ENCODE peak calls at places on chromosome 9, in seven cellular contexts. P, C, N, Z, V, A and O are unnamed samples.

GRCh38 chr9:20320921-20321320 is 301.4 kb downstream of the MLLT3 start:
- DNase-seq in C (no peak), Z (no peak), N (no peak), V (no peak), P (no peak), A (no peak), O (no peak)

GRCh38 chr9:29691758-29692407 is 2118.6 kb upstream of the C9orf72 start:
- DNase-seq in C (no peak), P (no peak), V (peak; percentile 63), A (peak; percentile 69), N (no peak), Z (peak; percentile 15), O (no peak)

GRCh38 chr9:107213080-107213479 is 70.0 kb upstream of the RAD23B start:
- DNase-seq in Z (no peak), C (no peak), P (no peak), A (no peak), V (no peak), N (no peak), O (no peak)

GRCh38 chr9:27369591-27369990 is 72.6 kb upstream of the EQTN start:
- DNase-seq in A (no peak), V (no peak), N (no peak), P (no peak), Z (no peak), C (no peak), O (no peak)

GRCh38 chr9:21933865-21934264 is 60.3 kb downstream of the CDKN2A start:
- DNase-seq in C (no peak), Z (no peak), P (peak; percentile 47), N (no peak), A (no peak), V (no peak), O (no peak)

GRCh38 chr9:133437753-133438531 is 15.8 kb downstream of the ADAMTS13 start:
- DNase-seq in N (no peak), A (no peak), Z (no peak), V (no peak), C (no peak), P (no peak), O (peak; percentile 39)

GRCh38 chr9:33445389-33445881 is 2.0 kb downstream of the AQP3 start:
- DNase-seq in A (no peak), V (peak; percentile 42), Z (no peak), C (peak; percentile 25), N (no peak), P (no peak), O (no peak)

GRCh38 chr9:112884721-112885120 is 6.0 kb downstream of the SLC46A2 start:
- DNase-seq in P (no peak), N (no peak), V (no peak), Z (no peak), C (no peak), A (no peak), O (no peak)

DNA sequence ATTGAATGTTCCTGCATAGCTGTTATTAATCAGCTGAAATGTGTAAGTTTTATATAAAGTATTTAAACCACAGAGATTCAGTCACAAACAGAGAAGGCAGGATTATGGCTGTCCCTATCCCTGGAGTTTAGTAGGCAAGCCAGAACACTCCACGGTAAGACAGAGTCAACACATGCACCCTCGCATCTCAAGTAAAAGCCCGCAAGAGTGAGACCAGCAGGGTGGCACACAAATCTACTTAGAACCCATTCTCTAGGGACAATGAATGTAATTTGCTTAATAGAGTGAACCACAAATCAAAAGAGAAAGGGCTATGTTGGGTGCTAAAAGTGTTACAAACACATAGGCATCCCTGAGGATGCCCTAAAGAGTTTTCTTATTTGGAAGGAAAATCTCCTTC is 35.1 kb downstream of the LPAR1 start:
- DNase-seq in V (no peak), C (no peak), A (no peak), N (no peak), P (no peak), Z (no peak), O (no peak)
- H3K4me1 ChIP-seq in V (peaks cover 4% of the 10 kb centered on the region), C (no peaks in the 10 kb centered on the region), A (no peaks in the 10 kb centered on the region), N (no peaks in the 10 kb centered on the region), P (peaks cover 60% of the 10 kb centered on the region), Z (peaks cover 4% of the 10 kb centered on the region), O (peaks cover 8% of the 10 kb centered on the region)

GRCh38 chr9:137240841-137241489 is at the start of gene TUBB4B:
- DNase-seq in Z (peak; percentile 100), P (peak; percentile 99), N (peak; percentile 100), A (peak; percentile 99), C (peak; percentile 98), V (peak; percentile 100), O (peak; percentile 100)
- H3K4me1 ChIP-seq in Z (peaks cover 29% of the 10 kb centered on the region), P (peaks cover 31% of the 10 kb centered on the region), N (peaks cover 63% of the 10 kb centered on the region), A (peaks cover 18% of the 10 kb centered on the region), C (peaks cover 37% of the 10 kb centered on the region), V (peaks cover 45% of the 10 kb centered on the region), O (peaks cover 3% of the 10 kb centered on the region)

GRCh38 chr9:77018058-77019009 is 1.1 kb upstream of the FOXB2 start:
- DNase-seq in Z (peak; percentile 54), C (no peak), P (peak; percentile 41), A (peak; percentile 53), V (no peak), N (no peak), O (no peak)

GRCh38 chr9:77020438-77021264 is 1.2 kb downstream of the FOXB2 start:
- DNase-seq in P (no peak), N (no peak), C (no peak), A (no peak), Z (peak; percentile 33), V (no peak), O (no peak)

GRCh38 chr9:77019810-77020437 is 469 bp downstream of the FOXB2 start:
- DNase-seq in P (no peak), C (no peak), N (no peak), V (no peak), Z (no peak), A (no peak), O (peak; percentile 43)

GRCh38 chr9:77017505-77017894 is 2.0 kb upstream of the FOXB2 start:
- DNase-seq in A (no peak), C (no peak), P (no peak), N (no peak), V (no peak), Z (no peak), O (no peak)

GRCh38 chr9:77019010-77019809 is at the start of gene FOXB2:
- DNase-seq in N (no peak), V (no peak), A (no peak), P (no peak), Z (peak; percentile 24), C (no peak), O (peak; percentile 50)
- H3K4me1 ChIP-seq in N (peaks cover 47% of the 10 kb centered on the region), V (peaks cover 28% of the 10 kb centered on the region), A (peaks cover 10% of the 10 kb centered on the region), P (no peaks in the 10 kb centered on the region), Z (peaks cover 11% of the 10 kb centered on the region), C (peaks cover 8% of the 10 kb centered on the region), O (peaks cover 2% of the 10 kb centered on the region)

DNA sequence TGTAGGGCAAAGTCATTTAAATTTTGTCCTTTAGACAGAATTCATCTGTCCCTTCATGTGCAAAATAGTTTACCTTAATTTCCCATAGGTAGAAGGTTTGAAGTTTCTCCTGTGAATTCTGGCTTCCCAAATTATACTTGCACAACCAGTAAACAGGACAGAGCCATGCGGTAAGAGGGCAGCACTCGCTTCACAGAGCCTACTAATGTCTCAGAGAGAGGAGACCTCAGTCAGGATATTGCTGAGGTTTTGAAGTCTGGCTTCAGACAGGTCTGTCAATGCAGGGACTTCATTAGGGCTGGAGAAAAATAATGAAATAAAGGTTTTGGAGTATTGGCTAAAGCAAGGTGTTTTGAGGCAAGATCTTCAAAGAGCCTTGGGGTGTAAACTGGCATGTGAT is 91.4 kb downstream of the ANXA1 start:
- DNase-seq in A (no peak), P (no peak), V (no peak), Z (no peak), N (no peak), C (no peak), O (no peak)
- H3K4me1 ChIP-seq in A (no peaks in the 10 kb centered on the region), P (no peaks in the 10 kb centered on the region), V (no peaks in the 10 kb centered on the region), Z (peaks cover 2% of the 10 kb centered on the region), N (no peaks in the 10 kb centered on the region), C (no peaks in the 10 kb centered on the region), O (no peaks in the 10 kb centered on the region)

DNA sequence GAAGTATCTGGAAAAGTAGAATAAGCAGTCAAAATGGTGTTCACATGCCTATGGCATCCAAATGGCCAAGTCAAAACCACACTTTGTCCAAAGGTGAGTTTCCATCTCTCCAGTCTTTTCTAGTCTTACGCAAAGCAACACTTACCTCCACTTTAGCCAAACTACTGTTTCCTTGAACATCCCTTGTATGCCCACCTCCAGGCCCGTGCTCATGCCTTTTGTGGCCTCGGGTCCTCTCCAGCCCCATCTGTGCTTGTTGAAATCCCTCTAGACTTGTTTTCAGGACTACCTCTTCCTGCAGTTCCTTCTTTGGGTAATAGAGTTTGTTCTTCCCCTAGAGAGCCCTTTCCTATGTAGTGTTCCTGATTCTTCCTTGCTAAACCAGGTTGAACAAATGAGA is 61.0 kb downstream of the ANGPTL2 start:
- DNase-seq in Z (no peak), N (no peak), V (no peak), C (no peak), P (no peak), A (no peak), O (no peak)
- H3K4me1 ChIP-seq in Z (peaks cover 4% of the 10 kb centered on the region), N (peaks cover 44% of the 10 kb centered on the region), V (peaks cover 5% of the 10 kb centered on the region), C (no peaks in the 10 kb centered on the region), P (peaks cover 37% of the 10 kb centered on the region), A (no peaks in the 10 kb centered on the region), O (peaks cover 5% of the 10 kb centered on the region)

GRCh38 chr9:125651907-125652306 is 55.1 kb downstream of the MAPKAP1 start:
- DNase-seq in V (no peak), Z (no peak), C (no peak), N (no peak), P (no peak), A (no peak), O (no peak)

GRCh38 chr9:125648294-125648693 is 58.7 kb downstream of the MAPKAP1 start:
- DNase-seq in A (no peak), V (no peak), P (no peak), Z (no peak), N (no peak), C (no peak), O (no peak)

GRCh38 chr9:125650271-125650737 is 56.7 kb downstream of the MAPKAP1 start:
- DNase-seq in V (no peak), N (no peak), P (peak; percentile 36), A (no peak), C (no peak), Z (no peak), O (no peak)

GRCh38 chr9:125649315-125649714 is 57.7 kb downstream of the MAPKAP1 start:
- DNase-seq in C (no peak), P (peak; percentile 71), A (no peak), Z (no peak), N (peak; percentile 39), V (no peak), O (no peak)

GRCh38 chr9:125649826-125650225 is 57.2 kb downstream of the MAPKAP1 start:
- DNase-seq in P (no peak), V (no peak), C (no peak), A (no peak), Z (no peak), N (no peak), O (no peak)
- H3K4me1 ChIP-seq in P (peaks cover 58% of the 10 kb centered on the region), V (peaks cover 15% of the 10 kb centered on the region), C (peaks cover 33% of the 10 kb centered on the region), A (no peaks in the 10 kb centered on the region), Z (peaks cover 40% of the 10 kb centered on the region), N (peaks cover 37% of the 10 kb centered on the region), O (peaks cover 2% of the 10 kb centered on the region)